ENCODE peak calls at places on chromosome 3, in five cellular contexts. R is HCT116, Y is IMR-90, I is kidney, W is DND-41. U is an unnamed sample. For H3K9me3, the result is how much of the 10 kb centered on the place peaks cover.

GRCh38 chr3:94314218-94314883 is 251.5 kb downstream of the NSUN3 start:
- DNase-seq in W (no peak), Y (no peak), R (no peak), I (no peak), U (no peak)

GRCh38 chr3:184727357-184728060 is 15.6 kb upstream of the MAGEF1 start:
- DNase-seq in R (peak), Y (peak), I (no peak), W (peak), U (peak)

GRCh38 chr3:42692667-42693529 is 7.6 kb downstream of the KLHL40 start:
- DNase-seq in W (no peak), R (no peak), Y (no peak), I (no peak), U (peak)

GRCh38 chr3:37713820-37714204 is 147.9 kb upstream of the CTDSPL start:
- DNase-seq in Y (no peak), R (no peak), I (no peak), W (no peak), U (no peak)

GRCh38 chr3:188389711-188390346 is 235.9 kb downstream of the LPP start:
- DNase-seq in R (no peak), Y (no peak), W (no peak), I (peak), U (no peak)

GRCh38 chr3:186896875-186897274 is 33.5 kb upstream of the ST6GAL1 start:
- DNase-seq in R (no peak), Y (no peak), I (no peak), W (no peak), U (peak)

GRCh38 chr3:143769663-143770062 is 78.6 kb downstream of the SLC9A9 start:
- DNase-seq in I (no peak), R (no peak), W (no peak), Y (peak), U (no peak)

GRCh38 chr3:126850370-126851085 is 132.4 kb upstream of the PLXNA1 start:
- DNase-seq in I (no peak), W (no peak), Y (peak), R (no peak), U (peak)

GRCh38 chr3:56154297-56154696 is 314.0 kb downstream of the ERC2 start:
- DNase-seq in R (no peak), I (no peak), Y (no peak), W (no peak), U (no peak)

GRCh38 chr3:52299247-52299657 is 11.6 kb downstream of the GLYCTK start:
- DNase-seq in R (no peak), Y (no peak), W (no peak), I (no peak), U (peak)

GRCh38 chr3:117193390-117193789 is 483.8 kb downstream of the TUSC7 start:
- DNase-seq in Y (no peak), R (no peak), W (no peak), I (no peak), U (no peak)

GRCh38 chr3:196968233-196969000 is at the start of gene PIGZ:
- DNase-seq in W (peak), R (no peak), Y (no peak), I (peak), U (peak)

GRCh38 chr3:45993421-45994027 is 2.1 kb downstream of the FYCO1 start:
- DNase-seq in R (no peak), I (no peak), Y (no peak), W (peak), U (no peak)

GRCh38 chr3:72082121-72082715 is 297.3 kb upstream of the PROK2 start:
- DNase-seq in R (no peak), W (no peak), I (no peak), Y (no peak), U (no peak)

GRCh38 chr3:94083261-94083660 is 20.4 kb downstream of the NSUN3 start:
- DNase-seq in Y (no peak), I (no peak), R (no peak), W (no peak), U (no peak)

GRCh38 chr3:43723121-43723734 is 32.5 kb downstream of the ABHD5 start:
- DNase-seq in W (no peak), I (no peak), R (no peak), Y (peak), U (no peak)

GRCh38 chr3:129058441-129059194 is 2.0 kb upstream of the GP9 start:
- DNase-seq in R (no peak), W (no peak), I (peak), Y (no peak), U (peak)

GRCh38 chr3:6228958-6229683 is 631.8 kb upstream of the GRM7 start:
- DNase-seq in Y (no peak), W (no peak), R (no peak), I (no peak), U (no peak)
- H3K9me3 ChIP-seq in Y (under half), W (under half), R (under half), I (under half), U (under half)

DNA sequence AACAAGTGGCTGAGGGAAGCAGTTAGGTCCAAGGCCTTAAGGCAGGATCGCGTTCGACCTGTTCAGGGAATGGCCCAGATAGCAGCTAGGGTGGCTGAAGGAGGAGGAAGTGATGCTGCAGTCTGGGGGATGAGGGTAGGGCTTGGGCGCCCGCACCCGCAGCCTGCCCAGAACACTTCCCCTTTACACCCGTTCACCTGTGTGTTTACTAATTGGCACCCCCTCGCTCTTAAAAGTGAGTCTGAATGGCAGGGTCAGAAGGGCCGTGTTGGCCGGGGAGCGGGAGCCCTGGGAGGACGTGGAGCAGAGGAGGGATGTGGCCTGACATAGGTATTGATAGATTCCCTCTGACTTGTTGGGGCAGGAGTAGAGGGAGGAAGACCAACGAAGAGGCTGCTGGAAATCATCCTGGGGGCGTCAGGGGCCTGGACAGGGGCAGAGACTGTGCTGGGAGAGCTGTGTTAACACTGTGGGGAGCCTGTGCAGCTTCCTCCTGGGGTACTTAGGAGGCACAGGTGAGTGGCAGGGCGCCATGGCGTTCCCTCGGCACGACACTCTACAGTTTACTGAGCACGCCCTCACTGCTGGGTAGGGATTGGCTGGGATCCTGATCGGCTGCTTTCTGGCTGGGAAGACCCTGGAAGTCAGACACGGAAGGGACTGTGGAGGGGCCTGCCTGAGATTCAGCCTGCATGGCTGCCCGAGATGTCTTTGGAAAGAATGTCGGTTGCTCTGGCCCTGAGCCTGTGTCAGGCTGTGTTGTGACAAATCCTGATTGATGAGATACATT is 51.6 kb downstream of the SLC6A6 start:
- DNase-seq in Y (no peak), R (no peak), I (peak), W (no peak), U (no peak)
- H3K9ac ChIP-seq in Y (peak), R (peak), I (no peak), W (no peak), U (no peak)

GRCh38 chr3:145842302-145842897 is 318.6 kb downstream of the PLOD2 start:
- DNase-seq in Y (no peak), I (no peak), R (no peak), W (no peak), U (no peak)
- TF ChIP-seq CTCF in Y (no peak), I (no peak), R (no peak), W (no peak), U (no peak)

GRCh38 chr3:7397097-7397496 is 536.2 kb downstream of the GRM7 start:
- DNase-seq in I (no peak), R (no peak), W (no peak), Y (no peak), U (no peak)
- H3K9me3 ChIP-seq in I (under half), R (under half), W (under half), Y (under half), U (under half)

GRCh38 chr3:32181370-32181769 is 57.1 kb upstream of the CMTM8 start:
- DNase-seq in R (no peak), W (no peak), I (no peak), Y (no peak), U (no peak)

GRCh38 chr3:32180151-32180850 is 58.2 kb upstream of the CMTM8 start:
- DNase-seq in Y (no peak), R (no peak), I (no peak), W (no peak), U (no peak)

GRCh38 chr3:32177702-32178198 is 60.7 kb upstream of the CMTM8 start:
- DNase-seq in I (no peak), R (peak), W (peak), Y (peak), U (peak)

GRCh38 chr3:32175607-32176197 is 62.8 kb upstream of the CMTM8 start:
- DNase-seq in W (peak), I (no peak), Y (peak), R (peak), U (peak)

GRCh38 chr3:32176989-32177701 is 61.3 kb upstream of the CMTM8 start:
- DNase-seq in I (no peak), R (peak), W (peak), Y (peak), U (peak)
- H3K9ac ChIP-seq in I (no peak), R (peak), W (no peak), Y (no peak), U (no peak)

GRCh38 chr3:134527037-134527436 is 41.2 kb downstream of the CEP63 start:
- DNase-seq in I (no peak), W (peak), Y (peak), R (no peak), U (peak)
- TF ChIP-seq CTCF in I (no peak), W (peak), Y (peak), R (peak), U (peak)

GRCh38 chr3:27467545-27467944 is 16.6 kb downstream of the SLC4A7 start:
- DNase-seq in I (no peak), R (no peak), Y (peak), W (no peak), U (no peak)

GRCh38 chr3:27458929-27459328 is 25.3 kb downstream of the SLC4A7 start:
- DNase-seq in R (no peak), I (no peak), Y (no peak), W (no peak), U (no peak)

GRCh38 chr3:27456554-27456953 is 27.6 kb downstream of the SLC4A7 start:
- DNase-seq in Y (peak), R (no peak), W (no peak), I (no peak), U (no peak)

GRCh38 chr3:27464646-27465045 is 19.5 kb downstream of the SLC4A7 start:
- DNase-seq in W (no peak), I (no peak), Y (no peak), R (no peak), U (no peak)

GRCh38 chr3:27462228-27462627 is 22.0 kb downstream of the SLC4A7 start:
- DNase-seq in I (no peak), W (no peak), Y (no peak), R (no peak), U (no peak)
- H3K9me3 ChIP-seq in I (under half), W (under half), Y (under half), R (under half), U (under half)

GRCh38 chr3:111802700-111803099 is 56.4 kb upstream of the PHLDB2 start:
- DNase-seq in R (no peak), I (no peak), Y (no peak), W (no peak), U (no peak)
- H3K9ac ChIP-seq in R (peak), I (no peak), Y (no peak), W (no peak), U (no peak)

DNA sequence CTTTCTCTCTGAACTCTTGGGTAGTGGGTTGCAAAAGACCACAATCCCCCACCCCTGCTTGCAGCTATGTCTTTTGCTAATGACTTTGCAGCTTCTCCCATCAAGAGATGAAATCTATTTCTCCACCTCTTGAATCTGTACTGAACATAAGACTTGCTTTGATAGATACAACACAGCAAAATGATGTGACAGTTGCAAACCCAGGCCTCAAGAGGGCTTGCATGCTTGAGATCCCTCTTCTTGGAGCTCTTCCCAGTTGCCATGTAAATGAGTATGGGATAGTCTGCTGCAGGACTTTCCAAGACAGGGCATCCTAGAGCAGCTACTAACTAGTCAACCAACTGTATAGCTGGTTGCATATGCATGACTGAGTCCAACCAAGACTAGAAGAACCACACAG is 783.6 kb downstream of the PDCD6IP start:
- DNase-seq in R (no peak), Y (no peak), I (no peak), W (no peak), U (peak)
- TF ChIP-seq CTCF in R (no peak), Y (no peak), I (no peak), W (no peak), U (peak)

U was measured in endodermal cell.